ENCODE peak calls at places on chromosome 5, in seven cellular contexts. M is H1, E is PC-3, F is H9, P is PC-9, S is A549, W is mesendoderm. R is an unnamed sample.

GRCh38 chr5:117800261-117800660 is 1188.1 kb downstream of the DTWD2 start:
- DNase-seq in M (no peak), E (no peak), F (no peak), P (no peak), S (no peak), W (no peak), R (no peak)

GRCh38 chr5:117177302-117177701 is 602.7 kb upstream of the SEMA6A start:
- DNase-seq in M (no peak), E (no peak), F (no peak), P (no peak), S (no peak), W (no peak), R (no peak)

GRCh38 chr5:125874717-125875116 is 548.5 kb upstream of the GRAMD2B start:
- DNase-seq in M (no peak), E (peak), F (no peak), P (no peak), S (no peak), W (peak), R (peak)

GRCh38 chr5:118224546-118224945 is 763.8 kb downstream of the DTWD2 start:
- DNase-seq in M (no peak), E (no peak), F (no peak), P (no peak), S (no peak), W (no peak), R (no peak)

GRCh38 chr5:55391707-55392106 is 83.9 kb downstream of the MTREX start:
- DNase-seq in M (no peak), E (no peak), F (no peak), P (no peak), S (no peak), W (no peak), R (no peak)

GRCh38 chr5:174185506-174185905 is 140.0 kb downstream of the NSG2 start:
- DNase-seq in M (no peak), E (no peak), F (peak), P (no peak), S (no peak), W (no peak), R (no peak)

GRCh38 chr5:116046261-116046660 is 14.0 kb downstream of the ARL14EPL start:
- DNase-seq in M (no peak), E (peak), F (no peak), P (no peak), S (no peak), W (no peak), R (no peak)

GRCh38 chr5:139796061-139796806 is 626 bp downstream of the PSD2 start:
- DNase-seq in M (no peak), E (no peak), F (peak), P (no peak), S (no peak), W (no peak), R (peak)

GRCh38 chr5:61262080-61262479 is 70.0 kb upstream of the ZSWIM6 start:
- DNase-seq in M (no peak), E (no peak), F (no peak), P (no peak), S (no peak), W (peak), R (no peak)

GRCh38 chr5:69248019-69248418 is 13.3 kb downstream of the CDK7 start:
- DNase-seq in M (no peak), E (no peak), F (no peak), P (no peak), S (no peak), W (no peak), R (no peak)

GRCh38 chr5:154972476-154973080 is 31.7 kb downstream of the MRPL22 start:
- DNase-seq in M (no peak), E (peak), F (peak), P (peak), S (peak), W (peak), R (peak)

GRCh38 chr5:133685402-133686018 is 73.2 kb upstream of the FSTL4 start:
- DNase-seq in M (no peak), E (no peak), F (no peak), P (no peak), S (no peak), W (no peak), R (no peak)

GRCh38 chr5:76050131-76050530 is 33.1 kb upstream of the SV2C start:
- DNase-seq in M (no peak), E (no peak), F (no peak), P (no peak), S (no peak), W (peak), R (no peak)
- H3K4me2 ChIP-seq in M (no peak), E (no peak), F (no peak), P (no peak), S (no peak), W (no peak), R (no peak)

GRCh38 chr5:36879274-36880033 is 2.9 kb downstream of the NIPBL start:
- DNase-seq in M (no peak), E (no peak), F (no peak), P (no peak), S (no peak), W (no peak), R (no peak)
- H3K4me2 ChIP-seq in M (peak), E (peak), F (no peak), P (peak), S (peak), W (no peak), R (peak)

GRCh38 chr5:178265746-178266145 is 33.1 kb upstream of the PHYKPL start:
- DNase-seq in M (no peak), E (no peak), F (no peak), P (no peak), S (no peak), W (no peak), R (no peak)
- H3K4me2 ChIP-seq in M (no peak), E (no peak), F (no peak), P (no peak), S (no peak), W (no peak), R (no peak)

DNA sequence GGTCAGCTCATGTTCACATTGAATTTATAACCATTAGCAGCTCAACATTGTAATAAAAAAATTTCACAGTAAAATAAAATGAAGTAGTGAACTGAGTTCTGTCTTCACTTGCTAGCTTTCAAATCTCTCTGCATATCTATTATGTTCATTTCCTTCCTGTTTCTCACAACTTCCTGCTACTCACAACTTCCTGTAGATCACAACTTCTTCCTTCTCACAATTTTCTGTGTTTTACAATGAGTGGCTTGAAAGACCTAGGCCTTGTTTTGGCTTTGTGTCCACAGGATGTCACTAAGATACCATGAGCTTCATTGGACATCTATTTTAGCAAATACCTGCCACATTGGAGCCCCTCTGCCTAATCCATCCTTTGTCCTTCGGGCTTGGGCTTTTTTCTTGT is 480.3 kb upstream of the ADAMTS16 start:
- DNase-seq in M (no peak), E (no peak), F (no peak), P (no peak), S (no peak), W (no peak), R (no peak)
- H3K4me2 ChIP-seq in M (no peak), E (no peak), F (no peak), P (no peak), S (no peak), W (no peak), R (no peak)

GRCh38 chr5:143924311-143924710 is 112.3 kb downstream of the HMHB1 start:
- DNase-seq in M (no peak), E (peak), F (no peak), P (no peak), S (no peak), W (no peak), R (no peak)

GRCh38 chr5:143923634-143924265 is 111.8 kb downstream of the HMHB1 start:
- DNase-seq in M (no peak), E (peak), F (no peak), P (no peak), S (peak), W (peak), R (no peak)

GRCh38 chr5:143920772-143921171 is 108.8 kb downstream of the HMHB1 start:
- DNase-seq in M (no peak), E (peak), F (no peak), P (no peak), S (no peak), W (no peak), R (no peak)

GRCh38 chr5:143922718-143923117 is 110.8 kb downstream of the HMHB1 start:
- DNase-seq in M (no peak), E (peak), F (no peak), P (peak), S (no peak), W (peak), R (no peak)

GRCh38 chr5:143921525-143922311 is 109.8 kb downstream of the HMHB1 start:
- DNase-seq in M (no peak), E (peak), F (no peak), P (peak), S (peak), W (no peak), R (no peak)
- H3K4me2 ChIP-seq in M (no peak), E (peak), F (no peak), P (peak), S (peak), W (no peak), R (no peak)